ENCODE peak calls at places on chromosomes 13 and 19, in seven cellular contexts. V, I, Q, G, D, O and Y are unnamed samples.

GRCh38 chr19:1451916-1452801 is 2.2 kb downstream of the APC2 start:
- DNase-seq in V (no peak), I (no peak), Q (no peak), G (no peak), D (no peak), O (no peak), Y (no peak)

GRCh38 chr13:37241786-37242185 is 136.3 kb upstream of the CSNK1A1L start:
- DNase-seq in V (no peak), I (no peak), Q (peak), G (peak), D (no peak), O (no peak), Y (no peak)

GRCh38 chr13:46636451-46636850 is 83.5 kb downstream of the LRCH1 start:
- DNase-seq in V (no peak), I (no peak), Q (no peak), G (no peak), D (no peak), O (no peak), Y (no peak)

GRCh38 chr19:35404879-35405622 is 34.2 kb downstream of the GPR42 start:
- DNase-seq in V (peak), I (peak), Q (peak), G (peak), D (no peak), O (peak), Y (peak)

GRCh38 chr19:45405435-45406164 is 731 bp upstream of the PPP1R13L start:
- DNase-seq in V (peak), I (peak), Q (peak), G (peak), D (peak), O (peak), Y (peak)

GRCh38 chr13:63542704-63543215 is 2127.1 kb upstream of the PCDH20 start:
- DNase-seq in V (peak), I (no peak), Q (no peak), G (no peak), D (no peak), O (no peak), Y (no peak)

GRCh38 chr19:42313096-42313839 is at the start of gene TMEM145:
- DNase-seq in V (peak), I (no peak), Q (no peak), G (peak), D (no peak), O (no peak), Y (peak)

GRCh38 chr13:33867472-33867871 is 49.5 kb downstream of the RFC3 start:
- DNase-seq in V (no peak), I (no peak), Q (no peak), G (no peak), D (no peak), O (no peak), Y (no peak)

GRCh38 chr13:110121312-110122083 is 185.5 kb downstream of the COL4A1 start:
- DNase-seq in V (no peak), I (no peak), Q (no peak), G (no peak), D (no peak), O (no peak), Y (no peak)

GRCh38 chr13:30835442-30835841 is 70.6 kb upstream of the MEDAG start:
- DNase-seq in V (no peak), I (no peak), Q (no peak), G (peak), D (no peak), O (no peak), Y (no peak)

GRCh38 chr13:27341616-27342015 is 71.0 kb downstream of the RASL11A start:
- DNase-seq in V (no peak), I (no peak), Q (no peak), G (no peak), D (no peak), O (no peak), Y (no peak)

GRCh38 chr19:30060872-30061556 is 119.0 kb downstream of the URI1 start:
- DNase-seq in V (no peak), I (no peak), Q (no peak), G (no peak), D (no peak), O (no peak), Y (no peak)

GRCh38 chr13:107867701-107868661 is 347.4 kb downstream of the LIG4 start:
- DNase-seq in V (peak), I (no peak), Q (peak), G (no peak), D (no peak), O (no peak), Y (peak)

GRCh38 chr13:52738719-52739467 is 727 bp downstream of the CNMD start:
- DNase-seq in V (peak), I (peak), Q (no peak), G (no peak), D (no peak), O (no peak), Y (no peak)

GRCh38 chr13:112896736-112897602 is 72.0 kb upstream of the MCF2L start:
- DNase-seq in V (no peak), I (no peak), Q (no peak), G (no peak), D (no peak), O (no peak), Y (no peak)

GRCh38 chr13:33072282-33072681 is 56.1 kb downstream of the KL start:
- DNase-seq in V (no peak), I (no peak), Q (no peak), G (no peak), D (no peak), O (no peak), Y (no peak)

GRCh38 chr13:113044431-113045114 is 61.0 kb upstream of the F7 start:
- DNase-seq in V (no peak), I (no peak), Q (no peak), G (peak), D (no peak), O (no peak), Y (no peak)

GRCh38 chr13:26280295-26280694 is 26.4 kb downstream of the CDK8 start:
- DNase-seq in V (no peak), I (no peak), Q (peak), G (peak), D (no peak), O (peak), Y (peak)

GRCh38 chr13:98581377-98581776 is 4.5 kb upstream of the STK24 start:
- DNase-seq in V (no peak), I (no peak), Q (no peak), G (no peak), D (no peak), O (no peak), Y (no peak)

GRCh38 chr19:38655148-38655824 is 7.8 kb downstream of the ACTN4 start:
- DNase-seq in V (no peak), I (no peak), Q (no peak), G (no peak), D (no peak), O (no peak), Y (peak)

GRCh38 chr19:1324792-1325567 is 39.3 kb downstream of the EFNA2 start:
- DNase-seq in V (peak), I (peak), Q (peak), G (peak), D (no peak), O (peak), Y (peak)

GRCh38 chr19:18941628-18942354 is 774 bp upstream of the HOMER3 start:
- DNase-seq in V (no peak), I (no peak), Q (no peak), G (no peak), D (no peak), O (no peak), Y (no peak)

GRCh38 chr19:16586477-16586871 is 14.3 kb upstream of the SLC35E1 start:
- DNase-seq in V (no peak), I (no peak), Q (no peak), G (no peak), D (no peak), O (no peak), Y (no peak)

GRCh38 chr13:110340812-110341444 is 33.8 kb downstream of the COL4A2 start:
- DNase-seq in V (peak), I (peak), Q (peak), G (no peak), D (peak), O (peak), Y (peak)

GRCh38 chr19:29543381-29543780 is 17.6 kb downstream of the VSTM2B start:
- DNase-seq in V (no peak), I (no peak), Q (no peak), G (no peak), D (no peak), O (no peak), Y (no peak)

GRCh38 chr13:27968316-27969072 is 621 bp downstream of the CDX2 start:
- DNase-seq in V (peak), I (no peak), Q (no peak), G (no peak), D (no peak), O (no peak), Y (no peak)

GRCh38 chr13:34894756-34895155 is 47.3 kb upstream of the NBEA start:
- DNase-seq in V (no peak), I (no peak), Q (no peak), G (no peak), D (no peak), O (no peak), Y (no peak)

GRCh38 chr13:33279898-33280549 is 5.5 kb downstream of the STARD13 start:
- DNase-seq in V (peak), I (no peak), Q (peak), G (peak), D (no peak), O (peak), Y (peak)

GRCh38 chr13:22837980-22838615 is 342.7 kb upstream of the SGCG start:
- DNase-seq in V (no peak), I (no peak), Q (no peak), G (no peak), D (no peak), O (no peak), Y (no peak)

GRCh38 chr13:44273991-44274810 is 99.4 kb upstream of the SERP2 start:
- DNase-seq in V (no peak), I (peak), Q (peak), G (peak), D (no peak), O (no peak), Y (no peak)

GRCh38 chr13:48873081-48873480 is 102.6 kb upstream of the FNDC3A start:
- DNase-seq in V (no peak), I (no peak), Q (no peak), G (no peak), D (no peak), O (no peak), Y (no peak)

GRCh38 chr19:46868444-46868843 is 7.6 kb downstream of the ARHGAP35 start:
- DNase-seq in V (no peak), I (no peak), Q (no peak), G (no peak), D (no peak), O (no peak), Y (no peak)

GRCh38 chr19:8321760-8322637 is 703 bp downstream of the RPS28 start:
- DNase-seq in V (no peak), I (no peak), Q (no peak), G (no peak), D (no peak), O (no peak), Y (no peak)